ENCODE peak calls at places on chromosome 5, in four cellular contexts. T, C, L and A are unnamed samples.

GRCh38 chr5:106964102-106964501 is 706.6 kb downstream of the EFNA5 start:
- DNase-seq in T (no peak), C (peak), L (no peak), A (no peak)

GRCh38 chr5:16180789-16181082 is 1.1 kb upstream of the MARCHF11 start:
- DNase-seq in T (no peak), C (no peak), L (no peak), A (no peak)

GRCh38 chr5:150077996-150078801 is 8.2 kb downstream of the CSF1R start:
- DNase-seq in T (no peak), C (no peak), L (no peak), A (no peak)

GRCh38 chr5:78819166-78819565 is 165.9 kb downstream of the ARSB start:
- DNase-seq in T (no peak), C (no peak), L (no peak), A (no peak)

GRCh38 chr5:157184117-157184516 is 3.5 kb downstream of the ITK start:
- DNase-seq in T (no peak), C (no peak), L (no peak), A (no peak)

GRCh38 chr5:958701-959571 is 49.7 kb upstream of the NKD2 start:
- DNase-seq in T (no peak), C (no peak), L (no peak), A (no peak)

GRCh38 chr5:137090151-137090550 is 409.0 kb downstream of the SPOCK1 start:
- DNase-seq in T (no peak), C (no peak), L (no peak), A (no peak)

GRCh38 chr5:135233477-135233876 is 165.6 kb downstream of the MACROH2A1 start:
- DNase-seq in T (no peak), C (no peak), L (no peak), A (no peak)

GRCh38 chr5:67771221-67771620 is 444.3 kb upstream of the PIK3R1 start:
- DNase-seq in T (no peak), C (no peak), L (no peak), A (no peak)

GRCh38 chr5:472076-472655 is 29.2 kb downstream of the EXOC3 start:
- DNase-seq in T (no peak), C (peak), L (no peak), A (no peak)

GRCh38 chr5:113151641-113152040 is 175.0 kb downstream of the DCP2 start:
- DNase-seq in T (no peak), C (no peak), L (no peak), A (no peak)

GRCh38 chr5:6700686-6701355 is 12.4 kb upstream of the TENT4A start:
- DNase-seq in T (no peak), C (no peak), L (no peak), A (no peak)

GRCh38 chr5:75053286-75054109 is 1.1 kb upstream of the GCNT4 start:
- DNase-seq in T (no peak), C (peak), L (no peak), A (peak)

GRCh38 chr5:56845277-56845676 is 29.9 kb downstream of the MAP3K1 start:
- DNase-seq in T (no peak), C (no peak), L (no peak), A (no peak)

GRCh38 chr5:1109542-1110259 is 2.2 kb downstream of the SLC12A7 start:
- DNase-seq in T (no peak), C (no peak), L (no peak), A (no peak)

GRCh38 chr5:72234265-72234700 is 85.8 kb downstream of the MRPS27 start:
- DNase-seq in T (no peak), C (peak), L (no peak), A (no peak)

GRCh38 chr5:163563112-163563511 is 57.7 kb downstream of the MAT2B start:
- DNase-seq in T (no peak), C (no peak), L (no peak), A (no peak)

GRCh38 chr5:75156585-75156984 is 80.1 kb downstream of the ANKRD31 start:
- DNase-seq in T (no peak), C (no peak), L (no peak), A (no peak)

GRCh38 chr5:91154338-91154737 is 228.8 kb downstream of the ARRDC3 start:
- DNase-seq in T (no peak), C (no peak), L (no peak), A (no peak)

GRCh38 chr5:67793418-67793817 is 422.1 kb upstream of the PIK3R1 start:
- DNase-seq in T (no peak), C (no peak), L (no peak), A (no peak)

GRCh38 chr5:77861576-77861975 is 85.4 kb upstream of the TBCA start:
- DNase-seq in T (no peak), C (no peak), L (no peak), A (no peak)

GRCh38 chr5:169980418-169981053 is at the start of gene INSYN2B:
- DNase-seq in T (peak), C (peak), L (peak), A (peak)

GRCh38 chr5:178418031-178418430 is 172.2 kb downstream of the COL23A1 start:
- DNase-seq in T (no peak), C (no peak), L (no peak), A (no peak)

GRCh38 chr5:80594810-80595209 is 24.7 kb upstream of the ANKRD34B start:
- DNase-seq in T (no peak), C (no peak), L (no peak), A (no peak)

GRCh38 chr5:104372796-104373195 is 810.2 kb upstream of the NUDT12 start:
- DNase-seq in T (no peak), C (no peak), L (no peak), A (no peak)

GRCh38 chr5:7686794-7687193 is 164.1 kb downstream of the CFAP90 start:
- DNase-seq in T (no peak), C (no peak), L (no peak), A (no peak)

GRCh38 chr5:175572922-175573321 is 84.9 kb upstream of the HRH2 start:
- DNase-seq in T (no peak), C (no peak), L (no peak), A (no peak)

GRCh38 chr5:73564644-73565165 is 734 bp downstream of the ANKRA2 start:
- DNase-seq in T (no peak), C (peak), L (no peak), A (no peak)

GRCh38 chr5:79107020-79107796 is 4.4 kb upstream of the BHMT start:
- DNase-seq in T (no peak), C (no peak), L (no peak), A (no peak)